ENCODE peak calls at places on chromosomes 5 and 9, in nine cellular contexts. G, H, N, Y, Q, U, T, V and E are unnamed samples.

GRCh38 chr5:148391422-148391821 is 7.7 kb downstream of the FBXO38 start:
- DNase-seq in G (no peak), H (no peak), N (no peak), Y (peak; percentile 32), Q (no peak), U (no peak), T (no peak), V (no peak), E (no peak)

GRCh38 chr5:78903936-78904335 is 81.2 kb downstream of the ARSB start:
- DNase-seq in G (no peak), H (no peak), N (no peak), Y (no peak), Q (no peak), U (no peak), T (no peak), V (no peak), E (no peak)

GRCh38 chr9:136625101-136626065 is 37.3 kb upstream of the EGFL7 start:
- DNase-seq in G (no peak), H (no peak), N (peak; percentile 78), Y (peak; percentile 88), Q (peak; percentile 58), U (peak; percentile 92), T (no peak), V (peak; percentile 76), E (no peak)

GRCh38 chr5:73373814-73374510 is 74.6 kb downstream of the FOXD1 start:
- DNase-seq in G (no peak), H (no peak), N (no peak), Y (no peak), Q (no peak), U (no peak), T (no peak), V (no peak), E (no peak)

GRCh38 chr5:175082346-175082745 is 358.0 kb downstream of the MSX2 start:
- DNase-seq in G (no peak), H (no peak), N (no peak), Y (no peak), Q (no peak), U (no peak), T (no peak), V (no peak), E (no peak)

GRCh38 chr5:79697222-79698164 is 7.9 kb downstream of the CMYA5 start:
- DNase-seq in G (no peak), H (no peak), N (no peak), Y (peak; percentile 92), Q (no peak), U (no peak), T (no peak), V (no peak), E (no peak)

GRCh38 chr5:17150498-17150897 is 66.9 kb upstream of the BASP1 start:
- DNase-seq in G (no peak), H (no peak), N (no peak), Y (no peak), Q (no peak), U (no peak), T (no peak), V (no peak), E (no peak)

GRCh38 chr9:130665431-130666392 is 1.3 kb downstream of the PRDM12 start:
- DNase-seq in G (no peak), H (no peak), N (no peak), Y (no peak), Q (no peak), U (no peak), T (no peak), V (no peak), E (no peak)

GRCh38 chr5:120532835-120533234 is 68.7 kb downstream of the PRR16 start:
- DNase-seq in G (no peak), H (no peak), N (no peak), Y (no peak), Q (no peak), U (no peak), T (no peak), V (no peak), E (no peak)

GRCh38 chr9:114486205-114486963 is 18.9 kb downstream of the WHRN start:
- DNase-seq in G (no peak), H (no peak), N (no peak), Y (no peak), Q (peak; percentile 63), U (no peak), T (no peak), V (no peak), E (no peak)

GRCh38 chr9:71748280-71748743 is 20.0 kb downstream of the CEMIP2 start:
- DNase-seq in G (no peak), H (no peak), N (no peak), Y (peak; percentile 89), Q (peak; percentile 54), U (no peak), T (no peak), V (no peak), E (no peak)

GRCh38 chr5:84393969-84394368 is 9.3 kb upstream of the EDIL3 start:
- DNase-seq in G (no peak), H (no peak), N (no peak), Y (peak; percentile 57), Q (peak; percentile 86), U (no peak), T (no peak), V (no peak), E (peak; percentile 48)

GRCh38 chr9:23117621-23118020 is 671.0 kb downstream of the DMRTA1 start:
- DNase-seq in G (no peak), H (no peak), N (no peak), Y (no peak), Q (peak; percentile 6), U (no peak), T (no peak), V (no peak), E (peak; percentile 29)

GRCh38 chr9:95007470-95007869 is 281.0 kb downstream of the AOPEP start:
- DNase-seq in G (no peak), H (no peak), N (no peak), Y (no peak), Q (peak; percentile 76), U (no peak), T (no peak), V (no peak), E (no peak)
- H3K27ac ChIP-seq in G (peak overlapping the region; percentile 93), H (no peak overlapping the region), N (peak overlapping the region; percentile 98), Y (peak overlapping the region; percentile 62), Q (peak overlapping the region; percentile 86), U (peak overlapping the region; percentile 99), T (no peak overlapping the region), V (peak overlapping the region; percentile 93), E (peak overlapping the region; percentile 89)

GRCh38 chr5:14268236-14268701 is 125.1 kb downstream of the TRIO start:
- DNase-seq in G (no peak), H (no peak), N (no peak), Y (peak; percentile 32), Q (peak; percentile 87), U (no peak), T (no peak), V (peak; percentile 67), E (peak; percentile 51)
- H3K27ac ChIP-seq in G (no peak overlapping the region), H (no peak overlapping the region), N (peak overlapping the region; percentile 82), Y (peak overlapping the region; percentile 96), Q (peak overlapping the region; percentile 95), U (peak overlapping the region; percentile 52), T (no peak overlapping the region), V (peak overlapping the region; percentile 86), E (peak overlapping the region; percentile 78)

GRCh38 chr9:127526655-127527559 is 75.6 kb downstream of the LRSAM1 start:
- DNase-seq in G (no peak), H (no peak), N (no peak), Y (no peak), Q (no peak), U (no peak), T (no peak), V (no peak), E (no peak)

GRCh38 chr9:127525426-127526188 is 74.3 kb downstream of the LRSAM1 start:
- DNase-seq in G (no peak), H (no peak), N (no peak), Y (peak; percentile 61), Q (no peak), U (no peak), T (no peak), V (no peak), E (no peak)

GRCh38 chr9:127529671-127530070 is 78.4 kb downstream of the LRSAM1 start:
- DNase-seq in G (no peak), H (no peak), N (no peak), Y (no peak), Q (no peak), U (no peak), T (no peak), V (no peak), E (no peak)

GRCh38 chr9:127528407-127529251 is 77.3 kb downstream of the LRSAM1 start:
- DNase-seq in G (no peak), H (no peak), N (no peak), Y (no peak), Q (no peak), U (no peak), T (no peak), V (no peak), E (no peak)

DNA sequence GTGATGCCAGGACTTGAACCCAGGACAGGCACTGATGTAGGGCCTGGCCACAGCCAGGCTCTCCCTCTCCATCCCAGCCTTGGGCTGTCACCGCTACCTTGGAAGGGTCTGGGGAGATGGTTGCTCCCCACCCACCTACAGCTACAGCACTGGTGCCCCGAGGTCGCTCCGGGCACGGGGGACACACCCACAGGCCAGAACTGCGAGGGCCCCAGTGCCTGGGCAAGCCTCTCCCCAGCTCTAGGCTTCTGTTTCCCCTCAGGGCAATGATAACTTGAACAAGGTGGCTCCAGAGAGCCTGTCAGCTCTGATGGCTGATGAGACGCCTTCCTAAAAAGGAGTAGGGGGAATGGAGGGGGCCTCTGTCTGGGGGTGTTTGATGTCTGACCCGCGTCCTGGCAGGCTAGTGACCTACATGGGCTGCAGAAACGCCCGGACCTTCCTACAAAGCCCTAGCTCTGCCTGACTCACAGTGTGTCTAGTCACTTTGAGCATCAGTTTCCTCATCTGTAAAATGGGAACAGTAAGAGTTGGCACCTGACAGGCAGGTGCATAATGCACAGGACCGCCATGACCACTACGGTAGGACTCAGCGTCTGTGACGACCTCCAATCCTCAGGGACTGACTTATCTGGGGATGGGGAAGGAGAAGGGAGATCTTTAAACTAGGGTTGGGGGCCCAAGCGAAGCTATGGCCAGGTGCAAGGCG is 76.4 kb downstream of the LRSAM1 start:
- DNase-seq in G (no peak), H (no peak), N (no peak), Y (no peak), Q (no peak), U (no peak), T (no peak), V (no peak), E (no peak)
- H3K27ac ChIP-seq in G (no peak overlapping the region), H (no peak overlapping the region), N (no peak overlapping the region), Y (peak overlapping the region; percentile 81), Q (no peak overlapping the region), U (peak overlapping the region; percentile 36), T (no peak overlapping the region), V (no peak overlapping the region), E (no peak overlapping the region)

DNA sequence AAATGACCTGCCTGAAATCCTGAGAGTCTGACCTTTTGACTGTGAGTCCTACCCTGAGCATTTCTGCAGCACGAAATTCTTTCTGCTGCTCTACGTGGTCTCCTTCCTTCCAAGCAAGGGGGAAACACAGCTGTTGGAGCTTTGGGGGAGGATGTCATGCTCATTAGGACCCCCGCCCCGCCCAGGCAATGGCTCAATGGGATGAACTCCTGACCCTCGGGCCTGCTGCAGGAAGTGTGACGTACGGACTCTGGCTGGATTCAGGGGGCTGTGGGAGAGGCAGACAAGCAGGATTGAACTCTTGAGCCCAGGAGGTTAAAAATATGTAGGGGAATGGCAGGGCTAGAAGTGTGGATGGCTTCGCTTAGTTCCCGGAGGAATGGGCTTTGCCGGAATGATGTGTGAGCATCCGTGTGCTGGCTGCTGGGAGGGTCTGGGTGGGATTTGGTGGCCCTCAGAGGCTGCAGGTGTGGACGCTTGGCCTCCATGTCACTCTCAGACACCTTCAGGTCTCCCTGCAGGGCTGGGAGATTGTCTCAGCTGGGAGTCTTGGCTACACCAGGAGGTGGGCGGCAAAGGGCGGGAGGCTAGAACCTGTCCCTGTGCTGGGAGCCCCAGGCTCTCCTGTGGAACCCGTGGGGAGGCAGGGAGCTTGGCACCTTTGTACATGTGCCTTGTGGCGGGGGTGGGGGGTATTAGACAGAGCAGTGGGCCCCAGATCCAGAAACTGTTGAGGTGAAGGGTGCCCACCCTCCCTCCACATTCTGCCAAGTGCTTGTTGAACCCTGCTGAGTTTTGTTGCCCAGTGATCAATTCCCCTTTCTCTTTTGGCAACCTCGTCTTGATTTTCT is 26.3 kb downstream of the STC2 start:
- DNase-seq in G (no peak), H (no peak), N (no peak), Y (peak; percentile 48), Q (no peak), U (no peak), T (no peak), V (no peak), E (no peak)
- H3K27ac ChIP-seq in G (no peak overlapping the region), H (no peak overlapping the region), N (no peak overlapping the region), Y (peak overlapping the region; percentile 34), Q (no peak overlapping the region), U (no peak overlapping the region), T (no peak overlapping the region), V (no peak overlapping the region), E (no peak overlapping the region)